ENCODE peak calls at places on chromosomes 3 and 15, in ten cellular contexts. One of them, this sample, is unnamed.

GRCh38 chr3:157785071-157785826 is 282.0 kb upstream of the VEPH1 start:
- DNase-seq in neuronal stem cell: no peak
- DNase-seq in iPS-NIHi11: peak
- DNase-seq in T-helper 2 cell: no peak
- DNase-seq in Kasumi-1: no peak
- DNase-seq in HFF-Myc: peak
- DNase-seq in GOT3: peak
- DNase-seq in mesendoderm: peak
- DNase-seq in activated T-cell treated with anti-CD3 and anti-CD28 coated beads, Interleukin-2, amount 50 U/mL, for 72 hours: no peak
- DNase-seq in EH: peak
- DNase-seq in this sample: peak

GRCh38 chr3:38556640-38557358 is 60.7 kb downstream of the EXOG start:
- DNase-seq in neuronal stem cell: no peak
- DNase-seq in iPS-NIHi11: no peak
- DNase-seq in T-helper 2 cell: no peak
- DNase-seq in Kasumi-1: no peak
- DNase-seq in HFF-Myc: no peak
- DNase-seq in GOT3: no peak
- DNase-seq in mesendoderm: no peak
- DNase-seq in activated T-cell treated with anti-CD3 and anti-CD28 coated beads, Interleukin-2, amount 50 U/mL, for 72 hours: no peak
- DNase-seq in EH: no peak
- DNase-seq in this sample: peak

GRCh38 chr3:160291290-160291908 is 66.2 kb downstream of the C3orf80 start:
- DNase-seq in neuronal stem cell: no peak
- DNase-seq in iPS-NIHi11: no peak
- DNase-seq in T-helper 2 cell: no peak
- DNase-seq in Kasumi-1: no peak
- DNase-seq in HFF-Myc: no peak
- DNase-seq in GOT3: no peak
- DNase-seq in mesendoderm: no peak
- DNase-seq in activated T-cell treated with anti-CD3 and anti-CD28 coated beads, Interleukin-2, amount 50 U/mL, for 72 hours: no peak
- DNase-seq in EH: no peak
- DNase-seq in this sample: no peak

GRCh38 chr3:23665741-23666140 is 140.0 kb upstream of the UBE2E1 start:
- DNase-seq in neuronal stem cell: no peak
- DNase-seq in iPS-NIHi11: no peak
- DNase-seq in T-helper 2 cell: no peak
- DNase-seq in Kasumi-1: no peak
- DNase-seq in HFF-Myc: no peak
- DNase-seq in GOT3: no peak
- DNase-seq in mesendoderm: no peak
- DNase-seq in activated T-cell treated with anti-CD3 and anti-CD28 coated beads, Interleukin-2, amount 50 U/mL, for 72 hours: no peak
- DNase-seq in EH: peak
- DNase-seq in this sample: no peak

GRCh38 chr3:45503904-45504651 is 90.5 kb upstream of the LIMD1 start:
- DNase-seq in neuronal stem cell: no peak
- DNase-seq in iPS-NIHi11: no peak
- DNase-seq in T-helper 2 cell: no peak
- DNase-seq in Kasumi-1: no peak
- DNase-seq in HFF-Myc: no peak
- DNase-seq in GOT3: no peak
- DNase-seq in mesendoderm: no peak
- DNase-seq in activated T-cell treated with anti-CD3 and anti-CD28 coated beads, Interleukin-2, amount 50 U/mL, for 72 hours: no peak
- DNase-seq in EH: no peak
- DNase-seq in this sample: no peak

GRCh38 chr3:119294402-119294888 is 262 bp downstream of the ARHGAP31 start:
- DNase-seq in neuronal stem cell: no peak
- DNase-seq in iPS-NIHi11: peak
- DNase-seq in T-helper 2 cell: peak
- DNase-seq in Kasumi-1: peak
- DNase-seq in HFF-Myc: no peak
- DNase-seq in GOT3: no peak
- DNase-seq in mesendoderm: no peak
- DNase-seq in activated T-cell treated with anti-CD3 and anti-CD28 coated beads, Interleukin-2, amount 50 U/mL, for 72 hours: peak
- DNase-seq in EH: no peak
- DNase-seq in this sample: peak

GRCh38 chr15:92883643-92884458 is 16.3 kb upstream of the CHD2 start:
- DNase-seq in neuronal stem cell: no peak
- DNase-seq in iPS-NIHi11: no peak
- DNase-seq in T-helper 2 cell: peak
- DNase-seq in Kasumi-1: peak
- DNase-seq in HFF-Myc: no peak
- DNase-seq in GOT3: no peak
- DNase-seq in mesendoderm: peak
- DNase-seq in activated T-cell treated with anti-CD3 and anti-CD28 coated beads, Interleukin-2, amount 50 U/mL, for 72 hours: no peak
- DNase-seq in EH: peak
- DNase-seq in this sample: no peak

GRCh38 chr3:123334056-123334455 is 114.8 kb downstream of the ADCY5 start:
- DNase-seq in neuronal stem cell: no peak
- DNase-seq in iPS-NIHi11: no peak
- DNase-seq in T-helper 2 cell: no peak
- DNase-seq in Kasumi-1: no peak
- DNase-seq in HFF-Myc: no peak
- DNase-seq in GOT3: no peak
- DNase-seq in mesendoderm: no peak
- DNase-seq in activated T-cell treated with anti-CD3 and anti-CD28 coated beads, Interleukin-2, amount 50 U/mL, for 72 hours: no peak
- DNase-seq in EH: no peak
- DNase-seq in this sample: no peak

This sample was measured in endodermal cell.